ENCODE peak calls at places on chromosome 17, in five cellular contexts. E is HFF-Myc, W is mucosa of descending colon, F is astrocyte of the spinal cord, A is thoracic aorta. D is an unnamed sample.

GRCh38 chr17:73201215-73202069 is 8.6 kb downstream of the COG1 start:
- DNase-seq in E (no peak), W (no peak), F (no peak), A (no peak), D (no peak)

GRCh38 chr17:39199673-39199985 is 454 bp upstream of the RPL19 start:
- DNase-seq in W (peak), E (no peak), A (no peak), F (no peak), D (no peak)

GRCh38 chr17:29825604-29826003 is 104.4 kb downstream of the SSH2 start:
- DNase-seq in A (no peak), W (no peak), F (no peak), E (no peak), D (peak)

GRCh38 chr17:66306413-66306812 is 4.0 kb downstream of the PRKCA start:
- DNase-seq in F (peak), E (no peak), A (no peak), W (no peak), D (no peak)

GRCh38 chr17:79777844-79778503 is at the start of gene CBX2:
- DNase-seq in F (peak), W (peak), A (no peak), E (no peak), D (peak)

GRCh38 chr17:83199500-83200201 is 120.2 kb downstream of the METRNL start:
- DNase-seq in W (peak), A (peak), E (no peak), F (peak), D (no peak)

GRCh38 chr17:752620-753219 is 656 bp upstream of the GEMIN4 start:
- DNase-seq in F (peak), E (no peak), A (peak), W (peak), D (no peak)

GRCh38 chr17:71071837-71072236 is 902.5 kb downstream of the KCNJ2 start:
- DNase-seq in F (peak), W (no peak), A (no peak), E (peak), D (peak)

GRCh38 chr17:7523033-7523432 is 25.8 kb upstream of the TNFSF12 start:
- DNase-seq in W (no peak), A (no peak), E (no peak), F (peak), D (no peak)

GRCh38 chr17:73309727-73310555 is 1.9 kb downstream of the CDC42EP4 start:
- DNase-seq in E (no peak), A (no peak), W (peak), F (no peak), D (peak)

GRCh38 chr17:63490321-63490720 is 13.5 kb downstream of the ACE start:
- DNase-seq in F (no peak), W (no peak), A (no peak), E (no peak), D (no peak)

GRCh38 chr17:1126801-1127550 is 52.8 kb downstream of the ABR start:
- DNase-seq in A (no peak), W (no peak), F (no peak), E (no peak), D (no peak)

GRCh38 chr17:79631640-79632431 is 21.0 kb upstream of the RBFOX3 start:
- DNase-seq in A (no peak), E (no peak), F (no peak), W (no peak), D (no peak)

GRCh38 chr17:11144358-11145233 is 96.4 kb upstream of the SHISA6 start:
- DNase-seq in F (no peak), A (no peak), E (peak), W (peak), D (peak)

GRCh38 chr17:83200231-83200699 is 120.9 kb downstream of the METRNL start:
- DNase-seq in F (peak), E (no peak), A (peak), W (peak), D (peak)

GRCh38 chr17:81480140-81480917 is 32.3 kb downstream of the ACTG1 start:
- DNase-seq in E (no peak), F (peak), W (no peak), A (no peak), D (no peak)

GRCh38 chr17:5031365-5032082 is 3.7 kb downstream of the SLC52A1 start:
- DNase-seq in E (peak), A (peak), F (peak), W (peak), D (peak)

GRCh38 chr17:48246623-48247022 is 139.1 kb downstream of the SNX11 start:
- DNase-seq in F (no peak), W (no peak), A (no peak), E (no peak), D (peak)

GRCh38 chr17:71516149-71516548 is 604.7 kb upstream of the SOX9 start:
- DNase-seq in W (no peak), F (no peak), A (no peak), E (no peak), D (no peak)

GRCh38 chr17:1002412-1002753 is 5.5 kb downstream of the TIMM22 start:
- DNase-seq in A (no peak), E (no peak), W (no peak), F (peak), D (no peak)

GRCh38 chr17:67785526-67785925 is 39.8 kb upstream of the BPTF start:
- DNase-seq in E (no peak), W (no peak), F (no peak), A (no peak), D (no peak)

GRCh38 chr17:32784113-32784512 is 92.8 kb downstream of the MYO1D start:
- DNase-seq in A (no peak), W (no peak), F (no peak), E (no peak), D (no peak)

GRCh38 chr17:50613596-50613995 is 21.1 kb upstream of the ABCC3 start:
- DNase-seq in A (no peak), W (no peak), E (no peak), F (no peak), D (no peak)

GRCh38 chr17:50613007-50613406 is 21.7 kb upstream of the ABCC3 start:
- DNase-seq in F (no peak), W (no peak), E (no peak), A (no peak), D (no peak)

GRCh38 chr17:50609376-50610074 is 25.2 kb upstream of the ABCC3 start:
- DNase-seq in W (no peak), A (no peak), E (no peak), F (no peak), D (no peak)

GRCh38 chr17:50612281-50612680 is 22.4 kb upstream of the ABCC3 start:
- DNase-seq in W (no peak), E (no peak), A (no peak), F (no peak), D (no peak)

DNA sequence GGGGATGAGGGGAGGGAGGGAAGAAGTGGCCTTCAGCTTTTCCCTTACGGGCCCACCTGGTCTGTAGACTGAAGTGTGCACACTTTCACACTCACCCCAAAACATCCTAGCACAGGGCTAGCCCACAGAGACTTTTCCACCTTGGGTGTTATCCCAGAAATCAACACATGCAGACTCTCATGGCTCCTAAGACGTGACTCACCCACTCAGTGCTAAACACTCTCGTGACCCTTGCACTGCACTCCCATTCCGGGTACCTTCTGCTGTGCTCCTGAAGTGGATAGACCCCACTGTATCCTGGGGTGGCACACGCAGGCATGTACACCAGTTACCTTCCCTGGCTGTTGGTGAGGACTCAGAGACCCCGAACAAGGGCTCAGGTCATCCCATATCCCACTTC is 23.0 kb upstream of the ABCC3 start:
- DNase-seq in E (no peak), F (no peak), W (no peak), A (no peak), D (no peak)
- TF ChIP-seq CTCF in E (no peak), F (no peak), W (no peak), A (no peak), D (no peak)

GRCh38 chr17:75692976-75693375 is 25.8 kb downstream of the SAP30BP start:
- DNase-seq in A (no peak), E (no peak), F (no peak), W (peak), D (no peak)

GRCh38 chr17:75694536-75694935 is 26.7 kb upstream of the ITGB4 start:
- DNase-seq in W (peak), A (no peak), F (no peak), E (no peak), D (no peak)

GRCh38 chr17:75695141-75695829 is 26.0 kb upstream of the ITGB4 start:
- DNase-seq in F (peak), E (no peak), W (no peak), A (no peak), D (no peak)

GRCh38 chr17:75695830-75696271 is 25.4 kb upstream of the ITGB4 start:
- DNase-seq in E (no peak), W (peak), A (no peak), F (no peak), D (no peak)

GRCh38 chr17:75693500-75694481 is 26.7 kb downstream of the SAP30BP start:
- DNase-seq in E (peak), F (peak), W (peak), A (no peak), D (peak)
- TF ChIP-seq CTCF in E (peak), F (no peak), W (no peak), A (no peak), D (no peak)

GRCh38 chr17:27919120-27919519 is 26.0 kb upstream of the LYRM9 start:
- DNase-seq in F (no peak), A (no peak), E (no peak), W (no peak), D (no peak)
- TF ChIP-seq CTCF in F (no peak), A (no peak), E (no peak), W (no peak), D (no peak)

DNA sequence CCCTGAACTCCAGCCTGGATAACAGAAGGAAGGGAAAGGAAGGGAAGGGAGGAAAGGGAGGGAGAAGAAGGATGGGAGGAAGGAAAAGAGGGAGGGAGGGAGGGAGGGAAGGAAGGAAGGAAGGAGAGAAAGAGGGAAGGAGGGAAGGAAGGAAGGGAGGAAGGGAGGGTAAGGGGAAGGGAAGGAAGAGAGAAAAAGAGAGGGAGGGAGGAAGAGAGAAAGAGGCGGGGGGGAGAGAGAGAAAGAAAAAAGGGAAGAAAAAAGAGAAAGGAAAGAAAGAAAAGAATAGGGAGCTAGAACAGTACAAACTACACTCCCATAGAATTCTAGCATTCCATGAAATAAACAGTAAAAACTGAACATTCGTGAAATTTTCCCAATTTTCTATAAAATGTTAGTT is 23.1 kb upstream of the TRIM37 start:
- DNase-seq in F (no peak), A (no peak), E (no peak), W (no peak), D (no peak)
- TF ChIP-seq CTCF in F (no peak), A (no peak), E (no peak), W (no peak), D (no peak)

GRCh38 chr17:41665566-41666335 is 22.9 kb upstream of the EIF1 start:
- DNase-seq in F (peak), W (peak), A (peak), E (peak), D (peak)

GRCh38 chr17:41666708-41667279 is 21.9 kb upstream of the EIF1 start:
- DNase-seq in F (peak), W (peak), E (no peak), A (peak), D (peak)

GRCh38 chr17:41666336-41666680 is 22.4 kb upstream of the EIF1 start:
- DNase-seq in A (no peak), F (peak), W (peak), E (no peak), D (peak)

GRCh38 chr17:41664587-41665565 is 23.8 kb upstream of the EIF1 start:
- DNase-seq in E (no peak), W (peak), A (no peak), F (no peak), D (no peak)

DNA sequence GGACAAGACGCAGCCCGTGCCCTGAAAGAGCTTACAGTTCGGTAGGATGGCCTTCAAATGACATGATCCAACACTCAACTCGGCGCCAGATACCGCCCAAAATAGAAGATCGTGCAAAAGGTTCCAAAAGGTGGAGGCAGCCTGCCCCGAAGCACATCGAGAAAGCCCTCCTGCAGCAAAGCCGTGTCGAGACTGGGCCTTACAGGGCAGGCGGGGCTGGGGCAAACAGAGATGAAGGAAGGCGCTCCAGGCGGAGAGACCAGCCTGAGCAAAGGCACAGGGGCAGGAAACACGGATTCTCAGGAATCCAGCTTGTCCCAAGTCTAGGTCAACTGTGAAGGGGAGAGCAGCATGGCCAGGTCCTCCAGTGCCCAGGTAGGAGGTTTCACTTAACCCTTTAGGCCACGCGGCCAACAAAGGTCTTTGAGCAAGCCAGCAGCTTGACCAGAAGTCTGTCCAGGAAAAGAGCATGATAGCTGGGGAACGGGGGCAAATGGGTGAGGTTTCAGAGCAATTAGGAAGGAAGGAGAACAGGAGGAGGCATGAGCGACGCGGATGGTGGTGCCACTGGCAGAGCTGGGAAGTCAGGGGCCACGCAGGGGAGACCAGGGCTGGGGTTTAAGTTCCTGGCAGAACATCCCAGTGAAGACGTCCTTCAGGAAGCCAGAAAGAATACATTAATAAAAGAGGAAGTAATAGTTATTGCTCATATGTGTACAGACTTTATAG is 21.2 kb upstream of the EIF1 start:
- DNase-seq in W (no peak), A (no peak), E (no peak), F (no peak), D (no peak)
- TF ChIP-seq CTCF in W (no peak), A (no peak), E (no peak), F (no peak), D (no peak)

DNA sequence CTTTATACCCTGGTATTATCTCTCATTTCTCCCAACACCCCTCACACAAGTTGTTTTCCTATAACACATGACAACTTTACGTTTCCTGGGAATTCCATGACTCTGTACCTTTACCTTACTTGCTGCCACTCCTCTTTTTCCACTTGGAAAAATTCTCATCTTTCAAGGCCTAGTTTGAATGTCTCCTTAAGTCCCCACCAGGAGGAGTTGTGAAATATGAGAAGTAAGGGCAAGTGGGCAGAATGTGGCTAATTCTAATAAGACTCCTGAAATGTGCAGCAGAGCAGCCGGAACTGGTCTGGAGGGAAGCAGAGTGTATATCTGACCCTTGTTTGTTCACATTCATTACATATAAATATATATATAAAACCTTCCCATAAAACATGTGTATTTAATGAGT is 39.7 kb downstream of the BRCA1 start:
- DNase-seq in F (peak), A (no peak), W (no peak), E (peak), D (no peak)
- TF ChIP-seq CTCF in F (peak), A (no peak), W (no peak), E (no peak), D (no peak)

GRCh38 chr17:51351890-51352289 is 91.5 kb downstream of the UTP18 start:
- DNase-seq in A (no peak), F (peak), E (no peak), W (no peak), D (no peak)
- TF ChIP-seq CTCF in A (no peak), F (no peak), E (no peak), W (no peak), D (no peak)

GRCh38 chr17:59899099-59899498 is 6.2 kb downstream of the RPS6KB1 start:
- DNase-seq in W (no peak), F (no peak), E (no peak), A (no peak), D (no peak)
- TF ChIP-seq CTCF in W (no peak), F (no peak), E (no peak), A (no peak), D (no peak)

GRCh38 chr17:6415616-6416015 is 19.3 kb downstream of the AIPL1 start:
- DNase-seq in F (no peak), E (no peak), W (no peak), A (no peak), D (no peak)

GRCh38 chr17:6408271-6408670 is 26.6 kb downstream of the AIPL1 start:
- DNase-seq in W (no peak), F (no peak), E (no peak), A (no peak), D (no peak)

DNA sequence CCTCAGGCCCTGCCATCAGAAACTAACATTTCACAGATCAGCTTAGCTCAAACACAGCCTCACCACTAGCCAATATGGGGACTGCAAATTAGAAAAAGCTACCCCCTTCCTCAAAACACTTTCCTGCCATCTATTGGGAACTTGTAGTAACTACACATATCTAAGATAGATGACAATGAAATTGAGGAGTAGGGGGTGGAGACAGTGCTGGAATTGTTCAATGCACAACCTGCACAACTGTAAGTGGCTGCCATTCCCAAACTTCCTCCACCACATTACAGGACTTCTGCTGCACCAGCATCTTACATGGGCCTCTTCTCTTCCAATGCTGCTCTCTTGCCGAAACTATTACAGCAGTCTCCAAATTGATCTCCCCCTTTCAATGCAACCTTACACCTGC is 21.8 kb downstream of the AIPL1 start:
- DNase-seq in F (peak), E (no peak), A (no peak), W (no peak), D (no peak)
- TF ChIP-seq CTCF in F (peak), E (peak), A (no peak), W (no peak), D (peak)

GRCh38 chr17:9941305-9941704 is 36.2 kb upstream of the RCVRN start:
- DNase-seq in W (no peak), E (no peak), F (no peak), A (no peak), D (no peak)
- TF ChIP-seq CTCF in W (no peak), E (no peak), F (no peak), A (no peak), D (no peak)